ENCODE peak calls at places on chromosomes 1 and 21, in five cellular contexts. Z, B, K, T and O are unnamed samples.

GRCh38 chr1:63969461-63969893 is 195.7 kb downstream of the ROR1 start:
- DNase-seq in Z (peak), B (no peak), K (no peak), T (no peak), O (no peak)

GRCh38 chr1:206898089-206898908 is 1.1 kb downstream of the IL24 start:
- DNase-seq in Z (no peak), B (no peak), K (no peak), T (peak), O (peak)

GRCh38 chr1:53739109-53739681 is at the start of gene GLIS1:
- DNase-seq in Z (peak), B (peak), K (peak), T (peak), O (peak)

GRCh38 chr1:182802006-182802798 is 12.6 kb downstream of the NPL start:
- DNase-seq in Z (no peak), B (no peak), K (no peak), T (no peak), O (no peak)

GRCh38 chr1:219847215-219847855 is 81.0 kb downstream of the SLC30A10 start:
- DNase-seq in Z (no peak), B (no peak), K (peak), T (no peak), O (no peak)

GRCh38 chr1:180167721-180168467 is 13.2 kb downstream of the QSOX1 start:
- DNase-seq in Z (peak), B (peak), K (no peak), T (no peak), O (no peak)

GRCh38 chr1:234934611-234935033 is 194.0 kb downstream of the TOMM20 start:
- DNase-seq in Z (no peak), B (no peak), K (no peak), T (peak), O (no peak)

GRCh38 chr1:50488403-50488802 is 65.2 kb upstream of the DMRTA2 start:
- DNase-seq in Z (no peak), B (no peak), K (no peak), T (no peak), O (no peak)

GRCh38 chr1:147515046-147515869 is 26.0 kb upstream of the BCL9 start:
- DNase-seq in Z (peak), B (no peak), K (peak), T (no peak), O (peak)

GRCh38 chr1:188489336-188490112 is 1660.8 kb downstream of the PLA2G4A start:
- DNase-seq in Z (peak), B (no peak), K (no peak), T (peak), O (no peak)

GRCh38 chr21:43325968-43326367 is 101.0 kb downstream of the SIK1 start:
- DNase-seq in Z (no peak), B (no peak), K (no peak), T (no peak), O (no peak)

GRCh38 chr1:205423814-205424399 is 2.1 kb upstream of the LEMD1 start:
- DNase-seq in Z (no peak), B (no peak), K (no peak), T (no peak), O (no peak)

GRCh38 chr1:35220976-35221375 is 28.0 kb upstream of the SFPQ start:
- DNase-seq in Z (peak), B (no peak), K (no peak), T (peak), O (no peak)

GRCh38 chr1:185337221-185337620 is 20.2 kb upstream of the IVNS1ABP start:
- DNase-seq in Z (no peak), B (no peak), K (no peak), T (peak), O (no peak)

GRCh38 chr1:2597441-2598328 is 11.1 kb downstream of the PRXL2B start:
- DNase-seq in Z (no peak), B (no peak), K (no peak), T (no peak), O (no peak)

GRCh38 chr1:196598902-196599301 is 9.3 kb downstream of the KCNT2 start:
- DNase-seq in Z (no peak), B (no peak), K (no peak), T (no peak), O (no peak)

GRCh38 chr1:31416101-31416736 is 3.2 kb downstream of the SERINC2 start:
- DNase-seq in Z (no peak), B (no peak), K (no peak), T (no peak), O (no peak)

GRCh38 chr21:31220567-31220966 is 123.5 kb downstream of the TIAM1 start:
- DNase-seq in Z (no peak), B (no peak), K (no peak), T (no peak), O (no peak)

GRCh38 chr1:212124891-212125582 is 89.5 kb downstream of the DTL start:
- DNase-seq in Z (no peak), B (no peak), K (no peak), T (no peak), O (no peak)

GRCh38 chr21:43643193-43643592 is 16.1 kb downstream of the HSF2BP start:
- DNase-seq in Z (no peak), B (no peak), K (no peak), T (no peak), O (no peak)

GRCh38 chr1:19709255-19709765 is 44.6 kb downstream of the HTR6 start:
- DNase-seq in Z (no peak), B (no peak), K (no peak), T (no peak), O (no peak)

GRCh38 chr1:230174041-230174440 is 107.0 kb downstream of the GALNT2 start:
- DNase-seq in Z (no peak), B (no peak), K (no peak), T (no peak), O (no peak)

GRCh38 chr1:95197616-95198252 is 36.3 kb upstream of the RWDD3 start:
- DNase-seq in Z (no peak), B (no peak), K (peak), T (peak), O (peak)

GRCh38 chr1:7670334-7671145 is 100.6 kb upstream of the VAMP3 start:
- DNase-seq in Z (no peak), B (no peak), K (no peak), T (no peak), O (no peak)

GRCh38 chr1:90836345-90836679 is 119.2 kb upstream of the BARHL2 start:
- DNase-seq in Z (no peak), B (no peak), K (no peak), T (no peak), O (no peak)

GRCh38 chr1:90834354-90835171 is 117.5 kb upstream of the BARHL2 start:
- DNase-seq in Z (no peak), B (no peak), K (no peak), T (no peak), O (no peak)

GRCh38 chr1:90833497-90834087 is 116.5 kb upstream of the BARHL2 start:
- DNase-seq in Z (no peak), B (no peak), K (no peak), T (no peak), O (no peak)

GRCh38 chr1:90835661-90836344 is 118.7 kb upstream of the BARHL2 start:
- DNase-seq in Z (no peak), B (no peak), K (no peak), T (no peak), O (no peak)

GRCh38 chr1:90835172-90835660 is 118.1 kb upstream of the BARHL2 start:
- DNase-seq in Z (no peak), B (no peak), K (no peak), T (no peak), O (no peak)
- H3K4me3 ChIP-seq in Z (no peak), B (peak), K (no peak), T (no peak), O (no peak)

DNA sequence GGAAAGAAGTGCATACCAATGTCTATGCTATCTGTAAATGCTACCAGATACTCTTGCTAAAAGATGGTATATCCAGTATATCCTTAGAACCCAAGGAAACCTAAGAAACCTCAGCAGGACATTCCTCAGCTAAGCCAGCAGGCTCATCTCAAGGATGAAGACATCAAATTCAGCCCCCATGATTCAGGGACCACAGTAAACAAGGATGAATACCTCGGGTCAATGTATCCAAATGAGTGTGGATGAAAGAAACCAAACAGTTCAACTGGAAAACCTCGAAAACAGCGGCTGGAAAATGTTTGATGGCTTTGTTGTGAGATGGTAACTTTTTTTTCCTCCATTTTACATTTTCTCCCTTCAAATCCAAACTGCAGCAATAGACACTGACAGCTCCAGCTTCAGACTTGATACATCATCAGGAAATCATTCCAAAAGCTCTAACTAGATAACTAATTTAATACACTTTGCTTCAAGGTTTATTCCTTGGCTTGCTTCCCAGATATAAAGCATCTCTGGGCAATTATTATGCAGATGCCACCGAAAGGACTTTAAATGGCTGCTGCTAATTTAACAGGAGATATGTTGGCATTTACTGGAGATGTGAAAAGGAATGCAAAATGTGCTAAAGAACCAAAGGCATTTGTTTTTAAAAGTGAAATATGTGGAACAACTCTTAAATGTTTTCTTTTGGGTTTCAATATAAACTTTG is 73.6 kb downstream of the SMYD2 start:
- DNase-seq in Z (no peak), B (no peak), K (no peak), T (no peak), O (peak)
- H3K4me3 ChIP-seq in Z (no peak), B (no peak), K (no peak), T (no peak), O (no peak)

GRCh38 chr1:41762251-41762650 is 156.5 kb downstream of the HIVEP3 start:
- DNase-seq in Z (no peak), B (no peak), K (no peak), T (no peak), O (no peak)
- H3K4me3 ChIP-seq in Z (no peak), B (no peak), K (no peak), T (no peak), O (no peak)

GRCh38 chr1:109274533-109275476 is 8.1 kb downstream of the PSRC1 start:
- DNase-seq in Z (peak), B (peak), K (no peak), T (no peak), O (no peak)
- H3K4me3 ChIP-seq in Z (peak), B (peak), K (no peak), T (no peak), O (no peak)

DNA sequence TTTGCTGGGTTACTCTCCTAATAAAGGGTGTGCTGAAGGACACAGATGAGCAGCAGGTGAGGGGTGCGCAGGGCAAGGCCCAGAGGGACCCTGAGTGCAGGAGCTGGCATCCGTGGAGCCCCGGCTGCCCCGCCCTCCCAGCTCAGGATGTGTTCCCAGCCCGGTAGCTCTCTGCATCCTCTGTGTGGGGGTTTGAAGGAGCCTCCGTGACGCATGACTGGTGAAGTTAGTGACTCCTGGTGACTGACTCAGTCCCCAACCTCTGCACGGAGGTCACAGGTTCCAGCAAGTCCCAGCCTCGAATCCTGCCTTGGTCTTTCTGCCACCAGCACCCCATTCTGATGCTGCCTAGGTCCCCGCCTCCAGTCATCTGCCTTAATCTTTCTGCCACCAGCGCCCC is 21.6 kb upstream of the TSPEAR start:
- DNase-seq in Z (no peak), B (no peak), K (no peak), T (no peak), O (no peak)
- H3K4me3 ChIP-seq in Z (no peak), B (no peak), K (no peak), T (no peak), O (no peak)

GRCh38 chr1:16013908-16014258 is 4.0 kb downstream of the HSPB7 start:
- DNase-seq in Z (no peak), B (no peak), K (no peak), T (no peak), O (no peak)
- H3K4me3 ChIP-seq in Z (no peak), B (no peak), K (no peak), T (no peak), O (no peak)

GRCh38 chr1:92749024-92749634 is 35.8 kb downstream of the EVI5 start:
- DNase-seq in Z (peak), B (no peak), K (peak), T (peak), O (peak)

GRCh38 chr1:92752719-92753118 is 32.2 kb downstream of the EVI5 start:
- DNase-seq in Z (no peak), B (no peak), K (peak), T (peak), O (no peak)

GRCh38 chr1:92747735-92748134 is 37.2 kb downstream of the EVI5 start:
- DNase-seq in Z (no peak), B (no peak), K (no peak), T (no peak), O (no peak)

GRCh38 chr1:92748138-92748537 is 36.8 kb downstream of the EVI5 start:
- DNase-seq in Z (no peak), B (no peak), K (no peak), T (no peak), O (no peak)
- H3K4me3 ChIP-seq in Z (no peak), B (no peak), K (no peak), T (no peak), O (no peak)

GRCh38 chr1:9817734-9818133 is 6.0 kb downstream of the CLSTN1 start:
- DNase-seq in Z (no peak), B (no peak), K (no peak), T (no peak), O (no peak)
- H3K4me3 ChIP-seq in Z (no peak), B (no peak), K (no peak), T (no peak), O (no peak)

GRCh38 chr1:229023651-229024295 is 247.1 kb upstream of the RAB4A start:
- DNase-seq in Z (no peak), B (peak), K (no peak), T (no peak), O (no peak)

GRCh38 chr1:229027158-229027557 is 243.8 kb upstream of the RAB4A start:
- DNase-seq in Z (no peak), B (no peak), K (no peak), T (no peak), O (no peak)

GRCh38 chr1:229022595-229023350 is 248.1 kb upstream of the RAB4A start:
- DNase-seq in Z (no peak), B (no peak), K (no peak), T (no peak), O (no peak)

GRCh38 chr1:229025576-229025975 is 245.3 kb upstream of the RAB4A start:
- DNase-seq in Z (no peak), B (no peak), K (no peak), T (no peak), O (no peak)

GRCh38 chr1:229024528-229025119 is 246.3 kb upstream of the RAB4A start:
- DNase-seq in Z (peak), B (no peak), K (peak), T (peak), O (peak)
- H3K4me3 ChIP-seq in Z (no peak), B (no peak), K (no peak), T (no peak), O (no peak)